ENCODE peak calls at places on chromosome 7, in four cellular contexts. M is BE2C, G is A549, I is astrocyte of the cerebellum. S is an unnamed sample.
A peak's percentile ranks its signal among the peaks of the same experiment; 100 is the strongest.

GRCh38 chr7:87600130-87601124 is at the start of gene ABCB1:
- DNase-seq in M (peak; percentile 88), G (peak; percentile 9), I (no peak), S (peak; percentile 70)

GRCh38 chr7:134331393-134331792 is 14.7 kb upstream of the SLC35B4 start:
- DNase-seq in M (no peak), G (no peak), I (no peak), S (no peak)

GRCh38 chr7:71184136-71184535 is 52.2 kb downstream of the GALNT17 start:
- DNase-seq in M (no peak), G (no peak), I (no peak), S (no peak)

GRCh38 chr7:151008143-151008510 is 16.2 kb downstream of the ATG9B start:
- DNase-seq in M (no peak), G (no peak), I (no peak), S (no peak)

GRCh38 chr7:153090757-153091156 is 331.2 kb downstream of the ACTR3B start:
- DNase-seq in M (no peak), G (no peak), I (no peak), S (no peak)

GRCh38 chr7:101823596-101823995 is 6.2 kb downstream of the CUX1 start:
- DNase-seq in M (no peak), G (no peak), I (no peak), S (no peak)

GRCh38 chr7:148492157-148492860 is 98.3 kb upstream of the C7orf33 start:
- DNase-seq in M (no peak), G (no peak), I (no peak), S (no peak)

GRCh38 chr7:108815815-108816214 is 246.1 kb downstream of the DNAJB9 start:
- DNase-seq in M (peak; percentile 82), G (no peak), I (peak; percentile 3), S (no peak)

GRCh38 chr7:110664798-110665197 is 426.1 kb upstream of the LRRN3 start:
- DNase-seq in M (no peak), G (no peak), I (no peak), S (no peak)

GRCh38 chr7:130356760-130357611 is 12.4 kb downstream of the CPA5 start:
- DNase-seq in M (no peak), G (peak; percentile 50), I (peak; percentile 77), S (peak; percentile 91)

GRCh38 chr7:45890902-45891461 is 2.7 kb downstream of the IGFBP1 start:
- DNase-seq in M (no peak), G (peak; percentile 38), I (peak; percentile 47), S (no peak)

GRCh38 chr7:132065193-132065972 is 509.0 kb upstream of the PODXL start:
- DNase-seq in M (peak; percentile 24), G (peak; percentile 90), I (peak; percentile 89), S (peak; percentile 82)

GRCh38 chr7:45591101-45591906 is 17.1 kb downstream of the ADCY1 start:
- DNase-seq in M (no peak), G (no peak), I (no peak), S (peak; percentile 56)

GRCh38 chr7:90625562-90625961 is 29.4 kb downstream of the CDK14 start:
- DNase-seq in M (peak; percentile 40), G (no peak), I (peak; percentile 36), S (peak; percentile 87)

GRCh38 chr7:107638594-107638993 is 22.0 kb upstream of the SLC26A4 start:
- DNase-seq in M (no peak), G (no peak), I (no peak), S (no peak)

GRCh38 chr7:95491201-95491600 is 5.5 kb downstream of the ASB4 start:
- DNase-seq in M (no peak), G (no peak), I (no peak), S (no peak)

GRCh38 chr7:3280445-3280844 is 20.6 kb upstream of the SDK1 start:
- DNase-seq in M (no peak), G (no peak), I (peak; percentile 19), S (peak; percentile 81)

GRCh38 chr7:23712368-23713284 is 2.6 kb downstream of the STK31 start:
- DNase-seq in M (no peak), G (peak; percentile 64), I (peak; percentile 72), S (no peak)

GRCh38 chr7:96484091-96484490 is 162.2 kb upstream of the SLC25A13 start:
- DNase-seq in M (no peak), G (no peak), I (no peak), S (no peak)

GRCh38 chr7:117458977-117459583 is 20.7 kb upstream of the CFTR start:
- DNase-seq in M (no peak), G (peak; percentile 17), I (peak; percentile 23), S (no peak)

GRCh38 chr7:42856605-42856987 is 55.3 kb downstream of the C7orf25 start:
- DNase-seq in M (no peak), G (no peak), I (no peak), S (no peak)

GRCh38 chr7:10038351-10038750 is 935.3 kb upstream of the PHF14 start:
- DNase-seq in M (no peak), G (no peak), I (no peak), S (no peak)

GRCh38 chr7:105218215-105218614 is 170.5 kb downstream of the SRPK2 start:
- DNase-seq in M (no peak), G (no peak), I (no peak), S (no peak)

GRCh38 chr7:150737265-150738055 is at the start of gene GIMAP5:
- DNase-seq in M (no peak), G (no peak), I (no peak), S (no peak)

GRCh38 chr7:105853931-105854419 is 22.4 kb downstream of the ATXN7L1 start:
- DNase-seq in M (no peak), G (no peak), I (no peak), S (peak; percentile 79)

GRCh38 chr7:74627699-74628411 is 29.7 kb upstream of the GTF2I start:
- DNase-seq in M (peak; percentile 46), G (no peak), I (no peak), S (peak; percentile 74)

GRCh38 chr7:133040617-133041016 is 41.3 kb downstream of the CHCHD3 start:
- DNase-seq in M (no peak), G (no peak), I (no peak), S (no peak)

GRCh38 chr7:158343526-158343925 is 244.1 kb downstream of the PTPRN2 start:
- DNase-seq in M (no peak), G (no peak), I (no peak), S (no peak)

GRCh38 chr7:49787980-49788379 is 14.5 kb downstream of the VWC2 start:
- DNase-seq in M (no peak), G (no peak), I (no peak), S (no peak)

GRCh38 chr7:24665564-24666294 is 91.5 kb downstream of the GSDME start:
- DNase-seq in M (peak; percentile 47), G (peak; percentile 44), I (peak; percentile 33), S (no peak)

GRCh38 chr7:74587435-74588126 is 69.9 kb upstream of the GTF2I start:
- DNase-seq in M (peak; percentile 95), G (peak; percentile 88), I (peak; percentile 58), S (peak; percentile 95)

GRCh38 chr7:135205850-135206249 is 5.5 kb downstream of the WDR91 start:
- DNase-seq in M (no peak), G (no peak), I (no peak), S (no peak)

GRCh38 chr7:35714862-35715261 is 19.9 kb upstream of the HERPUD2 start:
- DNase-seq in M (peak; percentile 40), G (no peak), I (no peak), S (no peak)
- TF ChIP-seq CTCF in M (peak; percentile 38), G (no peak), I (no peak), S (no peak)

GRCh38 chr7:136884492-136884891 is 16.0 kb downstream of the CHRM2 start:
- DNase-seq in M (no peak), G (no peak), I (no peak), S (no peak)

GRCh38 chr7:136877990-136878389 is 9.5 kb downstream of the CHRM2 start:
- DNase-seq in M (peak; percentile 34), G (no peak), I (no peak), S (no peak)

GRCh38 chr7:136878878-136879277 is 10.4 kb downstream of the CHRM2 start:
- DNase-seq in M (no peak), G (no peak), I (no peak), S (no peak)

GRCh38 chr7:136887317-136887716 is 18.9 kb downstream of the CHRM2 start:
- DNase-seq in M (no peak), G (no peak), I (no peak), S (no peak)

DNA sequence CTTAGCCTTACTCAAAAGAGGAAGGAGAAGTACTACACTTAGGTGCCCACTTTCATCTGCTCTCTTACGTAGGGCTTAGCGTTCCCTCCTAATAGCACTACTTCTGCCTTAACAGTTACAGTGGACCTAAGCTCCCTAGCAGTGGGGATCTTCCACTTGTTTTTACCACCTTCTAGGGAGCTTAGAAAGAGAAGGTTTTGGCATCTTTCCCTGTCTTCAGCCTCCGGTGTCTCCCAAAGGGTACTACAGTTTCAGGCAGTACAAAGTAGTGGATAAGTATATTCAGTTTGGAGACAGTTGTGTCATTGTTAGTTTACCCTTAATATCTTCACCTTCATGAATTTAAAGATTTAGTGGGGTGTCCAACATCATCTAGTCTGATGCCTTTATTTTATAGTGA is 14.6 kb downstream of the CHRM2 start:
- DNase-seq in M (peak; percentile 5), G (no peak), I (no peak), S (no peak)
- TF ChIP-seq CTCF in M (peak; percentile 30), G (no peak), I (peak; percentile 24), S (no peak)

GRCh38 chr7:115086146-115086841 is 164.4 kb downstream of the MDFIC start:
- DNase-seq in M (no peak), G (no peak), I (no peak), S (no peak)
- TF ChIP-seq CTCF in M (no peak), G (peak; percentile 7), I (no peak), S (no peak)

DNA sequence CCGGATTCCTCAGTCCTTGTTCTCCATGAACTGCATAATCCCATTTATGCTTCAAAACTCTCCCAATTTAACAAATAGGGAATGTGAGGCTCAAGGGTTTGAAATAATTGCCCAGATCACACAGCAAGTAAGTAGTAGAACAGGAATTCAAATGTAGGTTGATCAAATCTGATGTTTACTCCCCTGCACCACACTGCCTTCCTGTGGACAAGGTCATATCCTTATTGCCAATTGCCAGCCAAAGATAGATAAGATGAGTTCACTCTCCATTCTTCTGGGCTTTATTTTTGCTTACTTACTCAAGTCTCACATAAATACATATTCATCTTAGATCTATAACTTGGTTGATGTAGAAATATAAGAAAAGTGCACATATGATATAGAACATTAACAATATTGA is 435.2 kb upstream of the ETV1 start:
- DNase-seq in M (no peak), G (no peak), I (no peak), S (no peak)
- TF ChIP-seq CTCF in M (peak; percentile 50), G (no peak), I (no peak), S (no peak)

DNA sequence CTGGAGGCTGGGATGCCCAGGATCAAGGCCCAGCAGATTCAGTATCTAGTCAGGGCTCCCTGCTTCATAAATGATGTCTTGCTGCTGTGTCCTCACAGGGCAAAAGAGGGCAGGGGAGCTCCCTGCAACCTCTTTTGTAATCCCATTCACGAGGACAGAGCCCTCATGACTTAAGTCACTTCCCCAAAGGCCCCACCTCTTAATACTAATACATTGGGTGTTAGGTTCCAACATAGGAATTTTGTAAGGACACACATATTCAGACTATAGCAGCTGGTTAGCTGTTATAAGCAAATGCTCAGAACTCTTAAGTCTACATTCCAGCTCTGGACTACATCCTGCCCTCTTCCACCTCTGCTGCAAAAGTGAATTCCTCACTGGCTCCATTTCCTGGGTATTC is 63.0 kb downstream of the VOPP1 start:
- DNase-seq in M (no peak), G (no peak), I (no peak), S (no peak)
- TF ChIP-seq CTCF in M (no peak), G (no peak), I (no peak), S (no peak)